ENCODE peak calls at places on chromosome 19, in five cellular contexts. U, L, V, D and I are unnamed samples.

GRCh38 chr19:16142032-16142580 is 1.4 kb upstream of the HSH2D start:
- DNase-seq in V (no peak), D (no peak), U (no peak), L (no peak), I (no peak)

GRCh38 chr19:29091127-29091526 is 121.8 kb downstream of the UQCRFS1 start:
- DNase-seq in U (no peak), L (no peak), V (no peak), D (no peak), I (no peak)

GRCh38 chr19:10271543-10272086 is 695 bp downstream of the ICAM1 start:
- DNase-seq in L (no peak), D (no peak), U (no peak), V (no peak), I (no peak)

GRCh38 chr19:15810335-15810734 is 5.1 kb downstream of the OR10H1 start:
- DNase-seq in V (no peak), L (no peak), U (no peak), D (no peak), I (no peak)

GRCh38 chr19:10603873-10604459 is 16.9 kb upstream of the AP1M2 start:
- DNase-seq in D (no peak), L (no peak), V (peak), U (no peak), I (no peak)

GRCh38 chr19:20151617-20152145 is 15.3 kb upstream of the ZNF486 start:
- DNase-seq in U (no peak), L (no peak), V (no peak), D (no peak), I (peak)

GRCh38 chr19:14004619-14005380 is 1.3 kb downstream of the RFX1 start:
- DNase-seq in V (no peak), U (no peak), L (peak), D (no peak), I (no peak)

GRCh38 chr19:33401683-33402420 is 28.3 kb downstream of the CEBPG start:
- DNase-seq in L (peak), U (no peak), V (no peak), D (peak), I (peak)

GRCh38 chr19:38017504-38018150 is 110.6 kb downstream of the SIPA1L3 start:
- DNase-seq in V (no peak), L (no peak), U (no peak), D (no peak), I (no peak)

GRCh38 chr19:3370728-3371591 is 4.6 kb downstream of the NFIC start:
- DNase-seq in L (no peak), V (no peak), U (no peak), D (no peak), I (no peak)

GRCh38 chr19:40223135-40223822 is 3.2 kb downstream of the CCNP start:
- DNase-seq in D (no peak), V (no peak), L (no peak), U (peak), I (no peak)

GRCh38 chr19:35595928-35596327 is 10.0 kb downstream of the PMIS2 start:
- DNase-seq in U (no peak), V (no peak), D (no peak), L (no peak), I (no peak)

GRCh38 chr19:29702161-29702957 is 12.7 kb downstream of the C19orf12 start:
- DNase-seq in U (no peak), V (no peak), L (peak), D (no peak), I (no peak)

GRCh38 chr19:7224995-7225394 is 69.2 kb downstream of the INSR start:
- DNase-seq in V (no peak), D (no peak), U (no peak), L (no peak), I (no peak)

GRCh38 chr19:33434090-33434885 is 60.8 kb downstream of the CEBPG start:
- DNase-seq in U (no peak), L (no peak), D (no peak), V (no peak), I (peak)

GRCh38 chr19:6626764-6627163 is 35.8 kb upstream of the CD70 start:
- DNase-seq in V (no peak), U (no peak), D (no peak), L (no peak), I (no peak)

GRCh38 chr19:5955638-5955935 is 22.4 kb downstream of the RANBP3 start:
- DNase-seq in U (no peak), D (no peak), V (no peak), L (no peak), I (no peak)

GRCh38 chr19:18594096-18594823 is 5.7 kb downstream of the REX1BD start:
- DNase-seq in L (peak), U (peak), D (peak), V (peak), I (peak)

GRCh38 chr19:6723108-6723618 is 2.7 kb upstream of the C3 start:
- DNase-seq in D (no peak), V (no peak), U (no peak), L (peak), I (no peak)

GRCh38 chr19:29878973-29879654 is 62.9 kb upstream of the URI1 start:
- DNase-seq in U (no peak), L (peak), D (no peak), V (peak), I (no peak)

GRCh38 chr19:51372021-51372648 is 319 bp downstream of the NKG7 start:
- DNase-seq in V (no peak), D (no peak), U (no peak), L (no peak), I (no peak)

DNA sequence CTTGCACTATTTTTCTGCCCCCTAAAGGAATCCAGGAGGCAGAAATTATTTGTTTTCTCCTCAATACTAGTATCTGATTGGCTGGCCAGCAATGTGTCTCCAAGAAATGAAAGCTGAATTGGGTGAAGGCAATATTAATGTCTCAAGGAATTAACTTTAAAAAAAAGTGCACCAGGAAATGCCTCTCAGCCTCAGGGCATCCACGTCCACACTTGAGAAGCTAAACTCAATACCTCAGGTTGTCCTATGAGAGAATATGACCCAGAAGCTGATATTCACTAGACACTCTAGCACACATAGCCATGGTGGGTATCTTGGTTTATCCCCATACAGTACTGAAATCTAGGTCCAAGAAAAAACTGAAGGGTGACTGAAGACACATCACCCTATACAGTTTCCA is 2.1 kb downstream of the ZNF91 start:
- DNase-seq in D (no peak), U (no peak), V (no peak), L (no peak), I (no peak)
- TF ChIP-seq CTCF in D (no peak), U (no peak), V (no peak), L (no peak), I (no peak)

DNA sequence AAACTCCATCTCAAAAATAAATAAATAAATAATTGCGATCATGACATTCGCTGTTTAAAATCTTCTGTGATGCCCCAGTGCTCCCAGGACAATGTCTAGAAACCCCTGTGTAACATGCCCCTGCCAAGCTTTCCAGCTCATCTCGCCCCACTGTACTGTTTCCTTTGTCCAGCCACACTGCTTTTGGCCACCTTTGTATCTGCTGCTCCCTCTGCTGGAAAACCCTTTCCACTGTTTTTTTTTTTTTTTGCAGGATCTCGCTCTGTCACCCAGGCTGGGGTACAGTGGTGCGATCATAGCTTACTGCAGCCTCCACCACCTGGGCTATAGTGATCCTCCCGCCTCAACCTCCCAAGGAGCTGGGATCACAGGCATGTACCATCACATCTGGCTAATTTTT is 7.5 kb downstream of the PLAUR start:
- DNase-seq in L (no peak), U (no peak), V (no peak), D (no peak), I (no peak)
- TF ChIP-seq CTCF in L (no peak), U (peak), V (peak), D (peak), I (peak)

GRCh38 chr19:17515408-17516149 is 4.1 kb downstream of the PGLS start:
- DNase-seq in D (no peak), U (no peak), L (no peak), V (no peak), I (no peak)
- TF ChIP-seq CTCF in D (no peak), U (no peak), L (no peak), V (no peak), I (no peak)

DNA sequence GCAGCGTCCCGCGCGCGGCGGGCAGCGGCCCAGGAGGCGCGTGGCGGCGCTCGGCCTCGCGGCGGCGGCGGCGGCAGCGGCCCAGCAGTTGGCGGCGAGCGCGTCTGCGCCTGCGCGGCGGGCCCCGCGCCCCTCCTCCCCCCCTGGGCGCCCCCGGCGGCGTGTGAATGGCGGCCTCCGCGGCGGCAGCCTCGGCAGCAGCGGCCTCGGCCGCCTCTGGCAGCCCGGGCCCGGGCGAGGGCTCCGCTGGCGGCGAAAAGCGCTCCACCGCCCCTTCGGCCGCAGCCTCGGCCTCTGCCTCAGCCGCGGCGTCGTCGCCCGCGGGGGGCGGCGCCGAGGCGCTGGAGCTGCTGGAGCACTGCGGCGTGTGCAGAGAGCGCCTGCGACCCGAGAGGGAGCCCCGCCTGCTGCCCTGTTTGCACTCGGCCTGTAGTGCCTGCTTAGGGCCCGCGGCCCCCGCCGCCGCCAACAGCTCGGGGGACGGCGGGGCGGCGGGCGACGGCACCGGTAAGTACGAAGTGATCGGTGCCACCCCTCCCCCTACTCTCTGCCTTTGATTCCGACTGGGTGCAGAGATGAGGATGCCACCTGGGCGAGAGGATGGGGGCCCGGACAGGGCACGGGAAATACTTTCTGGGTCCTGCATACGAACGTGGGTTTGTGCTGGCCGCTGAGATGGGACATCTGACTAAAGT is 874 bp downstream of the TRIM28 start:
- DNase-seq in D (peak), U (peak), L (no peak), V (no peak), I (peak)
- TF ChIP-seq CTCF in D (no peak), U (no peak), L (peak), V (no peak), I (no peak)

GRCh38 chr19:48835734-48836088 is 580 bp downstream of the HSD17B14 start:
- DNase-seq in L (peak), V (peak), D (peak), U (peak), I (peak)

GRCh38 chr19:48837586-48838191 is 1.4 kb upstream of the HSD17B14 start:
- DNase-seq in V (no peak), D (no peak), U (no peak), L (no peak), I (no peak)

GRCh38 chr19:48837081-48837524 is 812 bp upstream of the HSD17B14 start:
- DNase-seq in L (peak), D (peak), V (peak), U (peak), I (peak)

GRCh38 chr19:48833977-48834376 is 2.3 kb downstream of the HSD17B14 start:
- DNase-seq in L (no peak), D (no peak), U (no peak), V (no peak), I (no peak)

DNA sequence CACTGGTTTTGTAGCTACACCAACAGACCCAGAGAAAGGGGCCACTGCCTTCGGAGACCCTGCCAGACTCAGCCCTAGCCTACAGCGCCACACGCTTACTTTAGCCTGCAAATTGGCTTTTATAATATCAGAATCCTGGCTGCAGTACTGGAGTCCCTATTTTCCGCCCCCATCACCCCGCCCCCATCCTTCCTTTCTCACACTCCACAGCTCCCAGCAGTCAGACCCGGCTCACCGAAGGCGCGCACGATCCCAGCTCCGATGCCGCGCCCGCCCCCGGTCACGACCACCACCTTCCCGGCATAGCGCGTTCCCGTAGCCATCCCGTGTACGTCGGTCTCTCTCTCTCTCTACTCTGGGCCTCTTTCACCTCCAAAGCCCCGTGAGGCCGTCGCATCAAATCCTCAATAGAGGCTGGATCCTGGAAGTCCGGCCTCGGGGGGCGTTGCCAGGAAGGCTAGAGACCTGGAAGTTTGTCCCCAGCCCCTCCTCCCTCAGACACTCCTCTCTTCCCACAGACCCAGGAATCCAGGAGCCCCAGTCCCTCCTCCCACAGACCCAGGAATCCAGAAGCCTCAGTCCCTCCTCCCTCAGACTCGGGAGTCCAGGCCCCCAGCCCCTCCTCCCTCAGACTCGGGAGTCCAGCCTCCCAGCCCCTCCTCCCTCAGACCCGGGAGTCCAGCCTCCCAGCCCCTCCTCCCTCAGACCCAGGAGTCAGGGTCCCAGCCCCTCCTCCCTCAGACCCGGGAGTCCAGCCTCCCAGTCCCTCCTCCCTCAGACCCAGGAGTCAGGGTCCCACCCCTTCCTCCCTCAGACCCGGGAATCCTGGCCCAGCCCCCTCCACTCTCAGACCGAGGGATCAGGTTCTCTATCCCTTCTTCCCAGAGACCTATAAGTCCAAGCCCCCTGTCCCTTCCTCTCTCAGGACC is at the start of gene HSD17B14:
- DNase-seq in U (peak), D (peak), L (no peak), V (peak), I (peak)
- TF ChIP-seq CTCF in U (peak), D (no peak), L (no peak), V (no peak), I (peak)

GRCh38 chr19:46373573-46374359 is 26.9 kb downstream of the PPP5C start:
- DNase-seq in U (peak), V (peak), L (peak), D (no peak), I (no peak)
- TF ChIP-seq CTCF in U (no peak), V (peak), L (no peak), D (no peak), I (no peak)